ENCODE peak calls at places on chromosomes 16 and 17, in ten cellular contexts. One of them, this sample, is unnamed.

GRCh38 chr16:1180772-1181714 is 28.1 kb downstream of the CACNA1H start:
- DNase-seq in HTR-8/SVneo: no peak
- DNase-seq in WERI-Rb-1: peak; percentile 44
- DNase-seq in midbrain: no peak
- DNase-seq in NCI-H2081: no peak
- DNase-seq in EL: no peak
- DNase-seq in ELF-1: no peak
- DNase-seq in dorsolateral prefrontal cortex: no peak
- DNase-seq in activated T-helper 1 cell treated with Interleukin-2 at 50 U/mL for 16 hours: no peak
- DNase-seq in effector memory CD8-positive, alpha-beta T cell: no peak
- DNase-seq in this sample: no peak

GRCh38 chr16:84436196-84436595 is 67.9 kb downstream of the ATP2C2 start:
- DNase-seq in NCI-H2081: no peak
- DNase-seq in effector memory CD8-positive, alpha-beta T cell: no peak
- DNase-seq in EL: no peak
- DNase-seq in activated T-helper 1 cell treated with Interleukin-2 at 50 U/mL for 16 hours: no peak
- DNase-seq in WERI-Rb-1: no peak
- DNase-seq in HTR-8/SVneo: no peak
- DNase-seq in midbrain: no peak
- DNase-seq in ELF-1: no peak
- DNase-seq in dorsolateral prefrontal cortex: no peak
- DNase-seq in this sample: no peak

GRCh38 chr16:64864232-64864803 is 257.5 kb downstream of the CDH11 start:
- DNase-seq in ELF-1: peak; percentile 3
- DNase-seq in dorsolateral prefrontal cortex: no peak
- DNase-seq in EL: peak; percentile 95
- DNase-seq in WERI-Rb-1: no peak
- DNase-seq in HTR-8/SVneo: no peak
- DNase-seq in NCI-H2081: no peak
- DNase-seq in midbrain: no peak
- DNase-seq in effector memory CD8-positive, alpha-beta T cell: no peak
- DNase-seq in activated T-helper 1 cell treated with Interleukin-2 at 50 U/mL for 16 hours: no peak
- DNase-seq in this sample: no peak

GRCh38 chr16:49440156-49441065 is 66.8 kb downstream of the C16orf78 start:
- DNase-seq in WERI-Rb-1: no peak
- DNase-seq in HTR-8/SVneo: no peak
- DNase-seq in dorsolateral prefrontal cortex: peak; percentile 53
- DNase-seq in ELF-1: peak; percentile 38
- DNase-seq in effector memory CD8-positive, alpha-beta T cell: no peak
- DNase-seq in midbrain: peak; percentile 1
- DNase-seq in activated T-helper 1 cell treated with Interleukin-2 at 50 U/mL for 16 hours: no peak
- DNase-seq in NCI-H2081: no peak
- DNase-seq in EL: no peak
- DNase-seq in this sample: peak; percentile 56

GRCh38 chr16:31499928-31500327 is 8.3 kb downstream of the RUSF1 start:
- DNase-seq in EL: no peak
- DNase-seq in activated T-helper 1 cell treated with Interleukin-2 at 50 U/mL for 16 hours: no peak
- DNase-seq in HTR-8/SVneo: no peak
- DNase-seq in effector memory CD8-positive, alpha-beta T cell: no peak
- DNase-seq in WERI-Rb-1: no peak
- DNase-seq in NCI-H2081: no peak
- DNase-seq in midbrain: no peak
- DNase-seq in dorsolateral prefrontal cortex: no peak
- DNase-seq in ELF-1: no peak
- DNase-seq in this sample: no peak

GRCh38 chr16:4369006-4369766 is 2.5 kb upstream of the VASN start:
- DNase-seq in EL: peak; percentile 80
- DNase-seq in WERI-Rb-1: no peak
- DNase-seq in dorsolateral prefrontal cortex: no peak
- DNase-seq in activated T-helper 1 cell treated with Interleukin-2 at 50 U/mL for 16 hours: no peak
- DNase-seq in midbrain: no peak
- DNase-seq in HTR-8/SVneo: peak; percentile 67
- DNase-seq in ELF-1: no peak
- DNase-seq in NCI-H2081: no peak
- DNase-seq in effector memory CD8-positive, alpha-beta T cell: no peak
- DNase-seq in this sample: no peak

GRCh38 chr17:57674894-57675293 is 70.2 kb downstream of the CCDC182 start:
- DNase-seq in effector memory CD8-positive, alpha-beta T cell: no peak
- DNase-seq in activated T-helper 1 cell treated with Interleukin-2 at 50 U/mL for 16 hours: no peak
- DNase-seq in ELF-1: no peak
- DNase-seq in NCI-H2081: no peak
- DNase-seq in dorsolateral prefrontal cortex: no peak
- DNase-seq in midbrain: peak; percentile 45
- DNase-seq in WERI-Rb-1: peak; percentile 9
- DNase-seq in EL: no peak
- DNase-seq in HTR-8/SVneo: no peak
- DNase-seq in this sample: no peak

GRCh38 chr16:74321356-74321755 is 24.7 kb downstream of the PSMD7 start:
- DNase-seq in effector memory CD8-positive, alpha-beta T cell: no peak
- DNase-seq in NCI-H2081: no peak
- DNase-seq in dorsolateral prefrontal cortex: no peak
- DNase-seq in midbrain: no peak
- DNase-seq in WERI-Rb-1: no peak
- DNase-seq in activated T-helper 1 cell treated with Interleukin-2 at 50 U/mL for 16 hours: no peak
- DNase-seq in EL: no peak
- DNase-seq in ELF-1: no peak
- DNase-seq in HTR-8/SVneo: no peak
- DNase-seq in this sample: no peak